ENCODE peak calls at places on chromosome 6, in seven cellular contexts. J is GM23248, D is PC-9, B is fibroblast of lung, W is HepG2, O is GM23338, R is endothelial cell of umbilical vein. Z is an unnamed sample.
A peak's percentile ranks its signal among the peaks of the same experiment; 100 is the strongest.

GRCh38 chr6:5996701-5997419 is 9.9 kb downstream of the NRN1 start:
- DNase-seq in W (no peak), D (no peak), B (no peak), R (peak; percentile 59), J (peak; percentile 84), O (peak; percentile 64), Z (peak; percentile 44)

GRCh38 chr6:154302111-154302752 is 54.4 kb downstream of the IPCEF1 start:
- DNase-seq in W (no peak), R (no peak), B (peak; percentile 92), O (no peak), D (no peak), J (peak; percentile 65), Z (peak; percentile 25)

GRCh38 chr6:26020983-26021349 is 58.4 kb downstream of the TRIM38 start:
- DNase-seq in B (peak; percentile 73), D (peak; percentile 57), O (no peak), R (no peak), W (no peak), J (peak; percentile 81), Z (peak; percentile 65)

GRCh38 chr6:168194732-168195565 is 115.9 kb upstream of the FRMD1 start:
- DNase-seq in W (no peak), B (no peak), D (no peak), O (no peak), J (no peak), R (no peak), Z (no peak)

GRCh38 chr6:15369838-15370237 is 124.0 kb downstream of the JARID2 start:
- DNase-seq in R (no peak), O (no peak), B (no peak), J (peak; percentile 22), W (no peak), D (no peak), Z (no peak)

GRCh38 chr6:14664112-14664592 is 546.6 kb downstream of the CD83 start:
- DNase-seq in D (no peak), R (no peak), J (no peak), W (no peak), B (no peak), O (no peak), Z (no peak)

GRCh38 chr6:33949877-33950831 is 146.4 kb upstream of the MLN start:
- DNase-seq in B (no peak), J (no peak), D (no peak), R (no peak), W (no peak), O (peak; percentile 70), Z (peak; percentile 44)

GRCh38 chr6:144621332-144621731 is 336.2 kb downstream of the UTRN start:
- DNase-seq in D (no peak), J (no peak), O (no peak), R (no peak), B (no peak), W (no peak), Z (no peak)

GRCh38 chr6:117840541-117840983 is 66.5 kb upstream of the SLC35F1 start:
- DNase-seq in J (peak; percentile 60), D (peak; percentile 1), B (peak; percentile 45), W (peak; percentile 68), O (peak; percentile 84), R (peak; percentile 41), Z (peak; percentile 48)

GRCh38 chr6:25311251-25311910 is 32.2 kb downstream of the CARMIL1 start:
- DNase-seq in W (no peak), J (peak; percentile 90), D (no peak), R (no peak), B (peak; percentile 54), O (no peak), Z (peak; percentile 61)

GRCh38 chr6:142014515-142014914 is 118.2 kb upstream of the GJE1 start:
- DNase-seq in R (peak; percentile 79), J (peak; percentile 93), W (no peak), O (no peak), B (peak; percentile 68), D (peak; percentile 63), Z (no peak)

GRCh38 chr6:84411060-84411629 is 183.7 kb upstream of the CEP162 start:
- DNase-seq in R (no peak), B (peak; percentile 83), J (peak; percentile 94), W (no peak), O (no peak), D (no peak), Z (no peak)

GRCh38 chr6:135270676-135271536 is 89.8 kb downstream of the MYB start:
- DNase-seq in D (peak; percentile 51), B (no peak), O (peak; percentile 92), J (no peak), R (peak; percentile 14), W (no peak), Z (peak; percentile 64)

GRCh38 chr6:149223120-149223775 is 94.3 kb upstream of the TAB2 start:
- DNase-seq in D (no peak), O (no peak), W (no peak), J (no peak), R (no peak), B (no peak), Z (no peak)

DNA sequence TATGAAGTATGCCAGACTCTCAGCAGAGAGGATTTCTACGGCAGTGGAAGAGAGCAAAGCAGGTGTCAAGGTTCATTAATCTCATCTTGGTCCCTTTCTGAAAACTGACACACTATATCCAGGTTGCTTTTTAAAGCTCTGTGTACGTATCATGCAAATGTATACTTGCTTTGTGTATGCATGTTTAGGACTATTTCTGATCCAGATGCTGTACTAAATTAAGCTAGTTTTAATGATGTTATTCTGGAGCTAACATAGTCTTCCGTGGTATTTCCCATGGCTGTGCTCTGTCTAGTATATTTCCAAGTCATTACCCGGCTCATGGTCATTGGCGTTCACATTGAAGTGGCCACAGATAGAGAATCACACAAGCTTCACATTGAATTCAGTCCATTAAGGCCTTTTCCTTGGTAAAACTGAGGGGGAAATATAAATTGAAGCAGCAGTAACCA is 59.1 kb upstream of the SNX9 start:
- DNase-seq in D (no peak), R (no peak), J (no peak), O (no peak), W (no peak), B (no peak), Z (no peak)
- H3K4me1 ChIP-seq in D (peaks cover 59% of the 10 kb centered on the region), R (peaks cover 52% of the 10 kb centered on the region), J (peaks cover 61% of the 10 kb centered on the region), O (peaks cover 18% of the 10 kb centered on the region), W (peaks cover 54% of the 10 kb centered on the region), B (peaks cover 33% of the 10 kb centered on the region), Z (peaks cover 17% of the 10 kb centered on the region)

GRCh38 chr6:108175592-108176279 is 9.9 kb downstream of the NR2E1 start:
- DNase-seq in D (peak; percentile 27), W (no peak), R (no peak), O (peak; percentile 77), B (no peak), J (no peak), Z (no peak)
- TF ChIP-seq EZH2 in D (no peak), W (no peak), R (peak; percentile 98), O (peak; percentile 64), B (peak; percentile 37), J (no peak), Z (no peak)

DNA sequence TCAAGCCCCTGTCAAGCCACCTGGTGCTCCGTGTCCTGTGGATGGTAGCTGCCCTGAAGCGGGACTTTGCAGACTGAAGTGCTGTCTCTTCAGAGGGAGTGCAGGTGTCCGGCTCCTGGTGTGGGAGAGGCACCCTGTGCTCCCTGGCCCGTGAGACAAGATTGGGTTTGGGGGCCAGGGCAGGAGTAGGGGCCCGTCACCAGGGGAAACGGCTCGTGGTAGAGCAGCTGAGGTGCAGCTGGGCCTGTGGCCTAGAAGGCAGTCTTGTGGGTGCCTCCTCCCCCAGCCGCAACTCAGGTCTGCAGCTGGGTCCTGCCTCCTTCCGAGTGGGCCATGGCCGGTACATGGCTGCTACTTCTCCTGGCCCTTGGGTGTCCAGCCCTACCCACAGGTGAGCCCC is at the start of gene PTCRA:
- DNase-seq in J (no peak), D (no peak), O (no peak), B (no peak), W (no peak), R (no peak), Z (no peak)
- H3K4me2 ChIP-seq in J (no peak within 1 kb of the TSS), D (no peak within 1 kb of the TSS), O (no peak within 1 kb of the TSS), B (no peak within 1 kb of the TSS), W (peak within 1 kb of the TSS; percentile 0), R (no peak within 1 kb of the TSS), Z (no peak within 1 kb of the TSS)

DNA sequence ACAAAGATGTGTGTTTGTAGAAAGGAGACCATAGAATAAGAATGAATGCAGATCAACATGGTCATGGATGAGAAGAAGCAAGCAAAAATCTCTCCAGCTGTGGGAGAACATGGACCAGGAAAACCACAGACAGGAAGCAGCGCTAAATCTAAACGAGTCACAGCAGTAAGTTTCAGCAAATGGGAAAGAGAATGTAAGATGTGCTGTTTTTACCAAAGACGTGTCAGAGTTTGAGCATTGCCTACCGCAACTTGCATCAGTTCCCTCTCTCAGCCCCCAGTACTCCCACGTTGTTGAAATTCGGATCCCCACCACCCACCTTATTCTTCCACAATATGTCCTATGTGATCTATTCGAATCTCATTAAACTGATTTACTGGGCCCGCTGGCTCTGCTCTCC is 59.4 kb upstream of the PRDM1 start:
- DNase-seq in B (peak; percentile 41), J (peak; percentile 6), O (no peak), W (no peak), R (no peak), D (no peak), Z (no peak)
- H3K4me1 ChIP-seq in B (peaks cover 9% of the 10 kb centered on the region), J (peaks cover 6% of the 10 kb centered on the region), O (peaks cover 15% of the 10 kb centered on the region), W (no peaks in the 10 kb centered on the region), R (no peaks in the 10 kb centered on the region), D (no peaks in the 10 kb centered on the region), Z (no peaks in the 10 kb centered on the region)

GRCh38 chr6:10837009-10837691 is 1.2 kb downstream of the MAK start:
- DNase-seq in D (peak; percentile 41), O (peak; percentile 65), W (no peak), R (peak; percentile 51), B (peak; percentile 11), J (peak; percentile 47), Z (peak; percentile 12)
- TF ChIP-seq EZH2 in D (no peak), O (no peak), W (peak; percentile 81), R (peak; percentile 36), B (no peak), J (peak; percentile 91), Z (no peak)

DNA sequence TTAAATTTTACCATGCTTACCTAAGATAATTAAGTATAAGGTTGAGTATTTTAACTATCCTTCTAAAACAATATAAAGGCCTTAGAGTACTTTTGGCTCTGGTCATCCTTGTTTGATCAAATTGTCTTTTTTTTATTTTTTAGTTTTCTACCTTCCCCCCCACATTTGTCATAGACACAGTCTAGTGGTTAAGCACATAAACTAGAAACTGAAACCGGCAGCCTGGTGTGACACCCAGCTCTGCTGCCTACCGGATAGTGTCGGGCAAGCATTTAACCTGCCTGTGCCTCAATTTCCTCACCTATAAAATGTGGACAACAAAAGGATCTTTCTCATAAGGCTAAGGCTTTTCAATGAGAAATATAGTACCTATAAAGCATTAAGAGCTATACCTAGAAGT is 21.6 kb upstream of the TULP4 start:
- DNase-seq in R (no peak), B (no peak), J (no peak), O (no peak), D (no peak), W (no peak), Z (no peak)
- H3K4me2 ChIP-seq in R (no peak overlapping the region), B (no peak overlapping the region), J (no peak overlapping the region), O (no peak overlapping the region), D (no peak overlapping the region), W (no peak overlapping the region), Z (no peak overlapping the region)

Z was measured in hepatocyte.